ENCODE peak calls at places on chromosome 6, in ten cellular contexts. W is testis, P is stomach, D is psoas muscle, U is fibroblast of the aortic adventitia, F is colonic mucosa, O is GM12865, Y is fibroblast of lung, X is endothelial cell of umbilical vein, S is IMR-90. Q is an unnamed sample.

GRCh38 chr6:33441457-33441856 is 12.9 kb upstream of the ZBTB9 start:
- DNase-seq in P (no peak), W (no peak), Y (no peak), X (no peak), U (no peak), O (no peak), D (no peak), F (no peak), S (no peak), Q (no peak)

GRCh38 chr6:140156131-140156530 is 781.7 kb upstream of the CITED2 start:
- DNase-seq in Y (no peak), U (no peak), D (no peak), S (no peak), F (no peak), O (no peak), W (no peak), P (no peak), X (no peak), Q (no peak)

GRCh38 chr6:104896914-104897313 is 37.2 kb upstream of the HACE1 start:
- DNase-seq in X (peak), U (peak), O (no peak), P (no peak), D (no peak), F (no peak), W (no peak), Y (peak), S (no peak), Q (no peak)

GRCh38 chr6:115997990-115998585 is 62.6 kb downstream of the FRK start:
- DNase-seq in O (no peak), P (no peak), S (no peak), W (no peak), Y (no peak), F (no peak), D (no peak), U (no peak), X (no peak), Q (no peak)

GRCh38 chr6:142374090-142374783 is 72.4 kb downstream of the ADGRG6 start:
- DNase-seq in U (no peak), S (no peak), Y (no peak), D (no peak), P (no peak), F (no peak), O (no peak), W (no peak), X (peak), Q (peak)

GRCh38 chr6:106159531-106159940 is 73.4 kb downstream of the PRDM1 start:
- DNase-seq in S (peak), Y (peak), U (peak), X (no peak), F (no peak), W (no peak), P (no peak), D (no peak), O (no peak), Q (no peak)

GRCh38 chr6:12008366-12009179 is 3.5 kb upstream of the HIVEP1 start:
- DNase-seq in Y (peak), D (peak), S (peak), X (peak), P (peak), U (peak), F (peak), O (peak), W (peak), Q (peak)

GRCh38 chr6:68728580-68728979 is 93.5 kb downstream of the ADGRB3 start:
- DNase-seq in P (no peak), U (no peak), X (no peak), S (no peak), W (no peak), F (no peak), Y (peak), O (no peak), D (no peak), Q (no peak)

GRCh38 chr6:75292522-75292921 is 7.9 kb upstream of the TMEM30A start:
- DNase-seq in W (no peak), O (no peak), X (no peak), D (no peak), Y (no peak), F (no peak), U (no peak), P (no peak), S (no peak), Q (no peak)

GRCh38 chr6:168574699-168575195 is 133.8 kb downstream of the SMOC2 start:
- DNase-seq in F (peak), D (peak), P (no peak), X (no peak), S (no peak), O (no peak), W (peak), U (peak), Y (no peak), Q (peak)

GRCh38 chr6:37650071-37650481 is 47.6 kb downstream of the MDGA1 start:
- DNase-seq in P (no peak), O (peak), F (peak), S (no peak), D (no peak), W (no peak), X (peak), U (no peak), Y (no peak), Q (peak)

GRCh38 chr6:44504321-44504761 is 116.8 kb downstream of the CDC5L start:
- DNase-seq in D (no peak), Y (peak), F (no peak), O (no peak), P (no peak), U (peak), S (no peak), W (no peak), X (no peak), Q (no peak)

GRCh38 chr6:44216677-44217331 is at the start of gene MYMX:
- DNase-seq in W (no peak), U (no peak), P (peak), D (no peak), F (no peak), Y (no peak), S (no peak), X (no peak), O (no peak), Q (peak)

GRCh38 chr6:139151425-139152087 is 16.7 kb downstream of the HECA start:
- DNase-seq in W (peak), U (no peak), Y (no peak), F (no peak), P (no peak), O (no peak), S (no peak), D (no peak), X (no peak), Q (no peak)

GRCh38 chr6:109891924-109892323 is 86.2 kb upstream of the GPR6 start:
- DNase-seq in X (no peak), F (no peak), U (no peak), D (no peak), S (no peak), O (no peak), W (peak), Y (no peak), P (no peak), Q (no peak)

GRCh38 chr6:161073940-161074339 is 82.4 kb downstream of the MAP3K4 start:
- DNase-seq in P (no peak), O (no peak), D (no peak), X (no peak), Y (no peak), W (no peak), S (no peak), F (no peak), U (no peak), Q (no peak)

GRCh38 chr6:114989279-114989964 is 646.6 kb upstream of the HS3ST5 start:
- DNase-seq in S (no peak), F (no peak), Y (no peak), D (no peak), P (no peak), W (no peak), O (peak), U (no peak), X (no peak), Q (no peak)

GRCh38 chr6:151482290-151482689 is 11.5 kb upstream of the CCDC170 start:
- DNase-seq in P (no peak), F (no peak), W (no peak), U (peak), S (peak), O (peak), D (no peak), X (peak), Y (peak), Q (no peak)

GRCh38 chr6:138001750-138002349 is 105.4 kb downstream of the PERP start:
- DNase-seq in Y (peak), D (peak), F (peak), O (peak), S (peak), X (peak), U (peak), P (peak), W (peak), Q (peak)

GRCh38 chr6:148349466-148349865 is 6.8 kb downstream of the SASH1 start:
- DNase-seq in Y (no peak), O (no peak), U (no peak), X (no peak), W (no peak), D (no peak), F (no peak), S (no peak), P (no peak), Q (no peak)

GRCh38 chr6:10451828-10452509 is 37.1 kb upstream of the TFAP2A start:
- DNase-seq in O (no peak), S (peak), D (no peak), Y (peak), F (no peak), X (no peak), U (peak), P (no peak), W (peak), Q (peak)

GRCh38 chr6:85670573-85670972 is 27.9 kb upstream of the SYNCRIP start:
- DNase-seq in W (peak), P (no peak), U (peak), S (peak), F (no peak), X (peak), O (no peak), D (no peak), Y (peak), Q (no peak)

GRCh38 chr6:72560721-72561593 is 60.9 kb upstream of the KCNQ5 start:
- DNase-seq in Y (peak), S (peak), O (no peak), W (no peak), U (peak), X (no peak), F (no peak), D (no peak), P (no peak), Q (peak)

GRCh38 chr6:165804331-165805066 is 141.5 kb upstream of the PDE10A start:
- DNase-seq in W (peak), D (no peak), O (no peak), S (no peak), F (no peak), P (no peak), X (peak), U (peak), Y (no peak), Q (peak)

GRCh38 chr6:15476631-15477380 is 186.0 kb downstream of the DTNBP1 start:
- DNase-seq in D (no peak), Y (peak), S (peak), F (no peak), P (no peak), W (no peak), O (no peak), X (no peak), U (no peak), Q (peak)

GRCh38 chr6:87939776-87940175 is 107.9 kb upstream of the SPACA1 start:
- DNase-seq in X (no peak), O (no peak), D (no peak), Y (no peak), P (no peak), W (no peak), S (no peak), F (no peak), U (no peak), Q (no peak)

GRCh38 chr6:20571261-20571660 is 37.0 kb downstream of the CDKAL1 start:
- DNase-seq in O (no peak), F (no peak), Y (no peak), D (no peak), W (no peak), X (no peak), S (no peak), P (no peak), U (no peak), Q (no peak)

DNA sequence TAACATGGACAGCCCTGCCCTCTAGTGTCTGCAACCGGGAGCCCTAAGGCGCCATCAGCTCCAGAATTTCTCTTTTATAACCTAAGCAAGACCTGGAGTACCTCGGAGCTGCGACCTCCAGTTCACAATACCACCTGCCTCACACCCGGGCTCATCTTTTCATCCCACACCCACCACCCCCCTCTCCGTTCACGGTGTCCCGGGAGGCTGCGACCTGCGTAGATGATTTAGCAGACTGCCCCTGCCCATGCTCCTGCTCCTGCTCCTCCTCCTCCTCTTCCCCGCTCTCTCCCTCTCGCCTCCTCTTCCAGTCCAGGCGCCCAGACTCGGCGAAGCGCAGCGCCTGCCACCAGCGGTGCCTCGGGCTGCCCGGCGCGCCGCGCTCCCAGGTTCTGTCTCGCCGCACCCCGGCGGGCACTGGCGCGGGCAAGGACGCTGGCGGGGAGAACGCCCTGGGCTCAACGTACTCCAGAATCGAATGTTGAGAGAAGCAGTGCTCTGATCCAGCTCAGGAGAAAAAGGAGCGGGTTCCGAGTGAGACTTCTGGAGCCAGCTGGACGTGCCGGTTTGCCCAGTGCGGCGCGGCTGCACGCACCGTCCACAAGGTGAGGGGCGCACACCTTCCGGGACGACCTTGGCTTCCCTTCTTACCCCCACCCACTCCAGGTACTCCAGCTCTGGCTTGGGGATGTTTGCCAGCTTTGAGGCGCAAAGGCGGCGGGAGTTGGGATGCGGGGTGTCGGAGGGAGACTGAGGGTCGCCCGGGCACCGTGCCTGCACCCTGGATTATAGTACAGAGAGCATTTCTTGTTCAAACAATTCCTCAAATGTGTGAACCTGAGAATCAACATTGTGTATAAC is at the start of gene HTR1E:
- DNase-seq in X (peak), U (peak), D (no peak), P (peak), Y (peak), S (peak), O (peak), F (no peak), W (peak), Q (peak)
- TF ChIP-seq CTCF in X (peak), U (peak), D (peak), P (peak), Y (peak), S (peak), O (peak), F (no peak), W (no peak), Q (peak)

DNA sequence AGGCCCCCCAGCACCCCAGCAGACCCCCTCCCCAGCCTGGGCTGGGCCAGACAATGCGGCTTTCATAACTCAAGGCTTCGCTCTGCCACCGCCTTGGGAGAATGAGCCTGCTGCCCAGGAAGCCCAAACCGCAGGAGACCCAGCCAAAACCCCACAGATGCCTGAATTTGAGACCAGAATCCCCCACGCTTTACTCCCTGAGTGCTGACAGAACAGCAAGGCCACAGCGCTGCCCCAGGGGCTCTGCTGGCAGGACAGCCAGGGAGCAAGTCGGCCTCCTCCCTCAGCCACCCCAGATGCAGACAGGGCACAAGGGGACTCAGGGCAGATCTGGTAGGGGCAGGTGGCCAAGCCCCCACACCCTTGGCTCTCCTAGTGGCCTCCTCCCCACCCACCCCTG is 2.2 kb downstream of the MDFI start:
- DNase-seq in F (no peak), X (no peak), U (no peak), S (no peak), W (no peak), P (no peak), O (no peak), D (no peak), Y (no peak), Q (peak)
- H3K4me3 ChIP-seq in F (no peak), X (no peak), U (no peak), S (no peak), W (no peak), P (no peak), O (no peak), D (no peak), Y (no peak), Q (peak)

GRCh38 chr6:35972471-35972985 is 51.6 kb upstream of the SRPK1 start:
- DNase-seq in W (peak), D (no peak), S (no peak), P (no peak), F (no peak), O (no peak), Y (no peak), U (peak), X (no peak), Q (peak)
- TF ChIP-seq CTCF in W (no peak), D (no peak), S (no peak), P (no peak), F (no peak), O (no peak), Y (no peak), U (peak), X (no peak), Q (peak)

GRCh38 chr6:27892596-27893058 is 19.6 kb downstream of the OR2B2 start:
- DNase-seq in P (no peak), O (no peak), F (no peak), S (peak), X (no peak), Y (peak), U (peak), D (no peak), W (no peak), Q (no peak)
- H3K4me3 ChIP-seq in P (peak), O (peak), F (peak), S (peak), X (peak), Y (peak), U (peak), D (peak), W (peak), Q (peak)

GRCh38 chr6:79062708-79063107 is 15.3 kb downstream of the PHIP start:
- DNase-seq in X (no peak), P (no peak), W (no peak), F (no peak), D (no peak), U (no peak), Y (no peak), S (no peak), O (no peak), Q (no peak)

GRCh38 chr6:79066828-79067227 is 11.2 kb downstream of the PHIP start:
- DNase-seq in D (no peak), Y (no peak), F (no peak), O (no peak), X (no peak), S (no peak), P (no peak), W (no peak), U (no peak), Q (no peak)

GRCh38 chr6:79066330-79066729 is 11.7 kb downstream of the PHIP start:
- DNase-seq in D (no peak), P (no peak), S (peak), U (no peak), F (no peak), X (no peak), Y (no peak), O (no peak), W (no peak), Q (no peak)

GRCh38 chr6:79064635-79065034 is 13.4 kb downstream of the PHIP start:
- DNase-seq in S (no peak), U (no peak), W (no peak), O (no peak), F (no peak), D (no peak), P (no peak), X (no peak), Y (no peak), Q (no peak)

GRCh38 chr6:79065232-79065631 is 12.8 kb downstream of the PHIP start:
- DNase-seq in X (peak), Y (no peak), P (no peak), S (no peak), F (no peak), W (no peak), O (no peak), D (no peak), U (no peak), Q (no peak)
- TF ChIP-seq CTCF in X (no peak), Y (no peak), P (no peak), S (no peak), F (no peak), W (no peak), O (no peak), D (no peak), U (no peak), Q (no peak)

GRCh38 chr6:129672883-129673631 is 36.9 kb downstream of the ARHGAP18 start:
- DNase-seq in S (peak), W (no peak), D (no peak), F (no peak), X (peak), U (peak), Y (peak), O (peak), P (no peak), Q (no peak)
- H3K4me3 ChIP-seq in S (no peak), W (no peak), D (peak), F (no peak), X (no peak), U (peak), Y (no peak), O (peak), P (no peak), Q (no peak)